ENCODE peak calls at places on chromosomes 4 and X, in six cellular contexts. L is HepG2, Y is K562, R is SK-N-SH, E is HCT116, H is GM12878. Q is an unnamed sample.

GRCh38 chr4:38371391-38371851 is 292.6 kb upstream of the KLF3 start:
- DNase-seq in L (no peak), Y (no peak), R (no peak), E (no peak), H (no peak), Q (no peak)

GRCh38 chr4:89416968-89417367 is 109.4 kb upstream of the GPRIN3 start:
- DNase-seq in L (no peak), Y (no peak), R (no peak), E (no peak), H (no peak), Q (no peak)

GRCh38 chrX:113529425-113530013 is 688.9 kb upstream of the AMOT start:
- DNase-seq in L (no peak), Y (no peak), R (no peak), E (no peak), H (no peak), Q (no peak)

GRCh38 chr4:137980641-137981040 is 261.5 kb downstream of the SLC7A11 start:
- DNase-seq in L (no peak), Y (no peak), R (no peak), E (no peak), H (no peak), Q (no peak)

GRCh38 chr4:37073226-37073840 is 171.2 kb upstream of the NWD2 start:
- DNase-seq in L (no peak), Y (peak), R (peak), E (no peak), H (peak), Q (no peak)

GRCh38 chrX:135923353-135923752 is 29.8 kb downstream of the SAGE1 start:
- DNase-seq in L (no peak), Y (no peak), R (no peak), E (peak), H (no peak), Q (peak)

GRCh38 chr4:83082777-83083176 is 31.8 kb downstream of the PLAC8 start:
- DNase-seq in L (no peak), Y (no peak), R (no peak), E (no peak), H (no peak), Q (no peak)

GRCh38 chr4:186557486-186557885 is 2.1 kb upstream of the MTNR1A start:
- DNase-seq in L (no peak), Y (no peak), R (no peak), E (no peak), H (no peak), Q (no peak)

GRCh38 chr4:23782778-23783455 is 106.9 kb downstream of the PPARGC1A start:
- DNase-seq in L (no peak), Y (no peak), R (no peak), E (no peak), H (no peak), Q (no peak)

GRCh38 chr4:162347492-162348213 is 183.9 kb upstream of the FSTL5 start:
- DNase-seq in L (no peak), Y (no peak), R (peak), E (no peak), H (no peak), Q (no peak)

GRCh38 chr4:82754546-82755165 is 43.9 kb downstream of the SCD5 start:
- DNase-seq in L (no peak), Y (no peak), R (no peak), E (no peak), H (no peak), Q (no peak)

GRCh38 chr4:8277356-8278008 is 7.9 kb downstream of the HTRA3 start:
- DNase-seq in L (no peak), Y (no peak), R (no peak), E (no peak), H (no peak), Q (no peak)

GRCh38 chr4:159352609-159353008 is 249.7 kb downstream of the RAPGEF2 start:
- DNase-seq in L (no peak), Y (no peak), R (no peak), E (no peak), H (no peak), Q (no peak)

GRCh38 chr4:152534541-152535231 is 1.2 kb downstream of the FBXW7 start:
- DNase-seq in L (no peak), Y (peak), R (peak), E (no peak), H (no peak), Q (no peak)

GRCh38 chr4:177356921-177357320 is 47.2 kb downstream of the NEIL3 start:
- DNase-seq in L (no peak), Y (no peak), R (no peak), E (no peak), H (no peak), Q (no peak)

GRCh38 chr4:151530783-151531182 is 121.8 kb downstream of the FHIP1A start:
- DNase-seq in L (no peak), Y (peak), R (no peak), E (no peak), H (no peak), Q (no peak)

GRCh38 chrX:39840141-39841126 is 257.3 kb downstream of the BCOR start:
- DNase-seq in L (no peak), Y (no peak), R (no peak), E (no peak), H (no peak), Q (no peak)

GRCh38 chr4:1026115-1026514 is 14.7 kb downstream of the FGFRL1 start:
- DNase-seq in L (no peak), Y (peak), R (peak), E (no peak), H (peak), Q (peak)

GRCh38 chr4:159823743-159824142 is 720.9 kb downstream of the RAPGEF2 start:
- DNase-seq in L (no peak), Y (no peak), R (no peak), E (no peak), H (no peak), Q (no peak)

DNA sequence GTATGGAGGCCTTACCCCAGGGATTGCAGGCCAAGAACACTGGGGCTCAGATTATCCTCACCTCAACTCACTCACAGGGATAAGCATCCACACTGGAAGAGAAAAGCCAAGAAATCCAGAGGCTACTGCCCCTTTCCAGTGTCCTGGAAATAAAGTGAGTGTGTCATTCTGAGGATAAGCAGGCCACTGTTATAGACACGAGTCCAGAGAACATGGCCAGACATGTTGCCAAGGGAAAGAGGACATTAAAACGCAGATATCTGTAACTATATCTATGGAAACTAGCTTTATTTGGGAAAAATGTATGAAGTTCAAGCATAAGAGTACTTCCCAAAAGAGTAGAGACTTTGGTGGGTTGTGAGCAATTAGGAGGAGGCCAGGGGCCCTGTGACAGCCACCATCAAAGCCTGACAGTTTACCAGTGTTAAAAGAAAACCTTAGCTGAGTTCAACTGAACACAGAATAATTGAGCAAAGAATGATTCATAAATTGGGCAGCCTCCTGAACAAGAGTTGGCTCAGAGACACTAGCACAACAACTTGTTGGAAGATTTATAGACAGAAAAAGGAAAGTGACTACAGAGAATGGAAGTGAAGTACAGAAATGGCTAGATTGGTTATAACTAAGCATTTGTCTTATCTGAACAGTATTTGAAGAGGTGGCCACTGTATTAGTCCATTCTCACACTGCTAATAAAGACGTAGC is 1222.2 kb downstream of the STIM2 start:
- DNase-seq in L (no peak), Y (no peak), R (no peak), E (no peak), H (no peak), Q (no peak)
- TF ChIP-seq JUND in L (no peak), Y (no peak), R (no peak), E (no peak), H (no peak), Q (no peak)

GRCh38 chr4:81085979-81086378 is 55.5 kb downstream of the BMP3 start:
- DNase-seq in L (no peak), Y (no peak), R (no peak), E (no peak), H (no peak), Q (no peak)
- TF ChIP-seq JUND in L (no peak), Y (no peak), R (no peak), E (no peak), H (no peak), Q (no peak)

GRCh38 chr4:140150886-140151699 is 2.9 kb downstream of the MAML3 start:
- DNase-seq in L (no peak), Y (peak), R (peak), E (peak), H (no peak), Q (peak)

GRCh38 chr4:140153419-140153743 is 603 bp downstream of the MAML3 start:
- DNase-seq in L (no peak), Y (no peak), R (no peak), E (no peak), H (no peak), Q (no peak)

GRCh38 chr4:140152760-140153418 is 1.1 kb downstream of the MAML3 start:
- DNase-seq in L (no peak), Y (peak), R (peak), E (no peak), H (no peak), Q (peak)

GRCh38 chr4:140151700-140152014 is 2.3 kb downstream of the MAML3 start:
- DNase-seq in L (peak), Y (peak), R (peak), E (peak), H (no peak), Q (peak)

GRCh38 chr4:140152015-140152703 is 1.8 kb downstream of the MAML3 start:
- DNase-seq in L (no peak), Y (peak), R (peak), E (peak), H (no peak), Q (peak)
- TF ChIP-seq JUND in L (no peak), Y (no peak), R (no peak), E (no peak), H (no peak), Q (no peak)

DNA sequence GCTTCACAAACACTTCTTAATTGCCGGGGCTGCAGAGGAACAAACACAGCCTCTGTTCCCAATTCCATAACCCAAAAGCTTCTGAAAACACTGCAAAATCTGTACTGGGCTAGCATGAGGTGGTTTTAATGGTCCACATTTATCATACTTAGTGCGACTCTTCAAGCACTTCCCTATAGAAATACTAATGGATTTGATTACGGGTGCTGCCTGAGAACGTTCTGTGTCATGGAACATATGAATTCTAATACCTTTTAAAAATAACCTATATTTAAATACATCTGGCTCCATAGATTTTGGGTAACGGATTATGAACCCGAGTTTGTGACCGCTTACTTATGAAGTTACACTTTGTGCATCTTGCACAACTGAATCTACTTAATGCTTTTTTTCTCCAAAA is 35.4 kb upstream of the STS start:
- DNase-seq in L (no peak), Y (no peak), R (no peak), E (no peak), H (no peak), Q (no peak)
- TF ChIP-seq JUND in L (no peak), Y (no peak), R (no peak), E (no peak), H (no peak), Q (no peak)

DNA sequence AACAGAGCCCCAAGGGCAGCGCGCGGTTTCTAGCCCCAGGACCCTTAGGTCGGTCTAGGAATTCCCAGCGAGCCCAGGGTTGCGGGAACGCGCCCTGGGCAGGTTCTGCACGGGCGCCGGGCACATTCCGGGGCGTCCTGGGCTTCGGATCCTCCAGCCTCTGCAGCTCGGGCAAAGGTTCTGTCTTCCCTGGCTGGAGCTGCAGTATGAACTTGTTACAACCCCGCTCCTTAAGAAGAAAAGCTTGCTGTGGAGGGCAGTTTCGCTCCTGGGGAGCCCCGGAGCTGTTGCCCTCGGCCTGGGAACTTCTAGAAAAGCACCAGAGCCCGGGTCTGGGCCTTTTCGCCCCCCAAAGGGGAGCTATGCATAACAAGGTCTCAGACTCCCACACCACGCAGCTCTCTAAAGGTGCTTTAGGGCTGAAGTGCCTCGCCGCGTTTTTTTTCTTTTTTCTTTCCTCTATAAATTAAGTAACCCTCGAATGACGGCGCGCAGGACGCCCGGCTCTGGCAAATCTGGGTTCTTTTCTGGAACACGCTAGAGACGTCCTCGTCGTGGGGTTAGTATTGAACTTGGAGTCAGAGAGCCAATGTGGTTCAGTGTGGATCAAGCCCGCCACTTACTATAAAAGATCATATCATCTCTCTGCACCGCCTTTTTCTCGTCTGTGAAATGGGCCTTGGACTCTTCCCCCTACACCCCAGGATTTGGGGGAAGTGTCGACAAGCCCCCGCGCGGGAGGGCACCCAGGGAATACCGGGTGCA is 5.7 kb downstream of the MSX1 start:
- DNase-seq in L (no peak), Y (no peak), R (peak), E (no peak), H (no peak), Q (no peak)
- TF ChIP-seq JUND in L (no peak), Y (no peak), R (no peak), E (no peak), H (no peak), Q (no peak)

DNA sequence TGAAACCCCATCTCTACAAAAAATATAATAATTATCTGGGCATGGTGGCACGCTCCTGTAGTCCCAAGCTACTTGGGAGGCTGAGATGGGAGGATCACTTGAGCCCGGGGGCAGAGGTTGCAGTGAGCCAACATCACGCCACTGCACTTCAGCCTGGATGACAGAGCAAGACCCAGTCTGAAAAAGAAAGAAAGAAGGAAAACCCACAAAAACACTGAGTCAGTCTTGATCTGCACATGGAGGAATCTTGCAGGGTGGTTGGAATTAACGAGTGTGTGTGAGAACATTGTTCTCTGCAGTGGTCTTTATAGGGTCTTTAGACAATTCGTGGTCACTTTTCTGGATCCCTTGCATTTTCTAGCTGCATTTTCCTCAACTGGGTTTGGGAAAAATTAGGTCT is 23.2 kb downstream of the ADD1 start:
- DNase-seq in L (no peak), Y (no peak), R (no peak), E (no peak), H (no peak), Q (no peak)
- TF ChIP-seq JUND in L (no peak), Y (no peak), R (no peak), E (no peak), H (no peak), Q (no peak)

GRCh38 chrX:154411322-154411980 is at the start of gene TAFAZZIN:
- DNase-seq in L (peak), Y (peak), R (peak), E (no peak), H (no peak), Q (peak)

GRCh38 chrX:154413142-154413541 is 1.8 kb downstream of the TAFAZZIN start:
- DNase-seq in L (no peak), Y (no peak), R (no peak), E (no peak), H (no peak), Q (no peak)

GRCh38 chrX:154409222-154409871 is at the start of gene DNASE1L1:
- DNase-seq in L (peak), Y (peak), R (no peak), E (no peak), H (no peak), Q (no peak)

GRCh38 chrX:154411981-154412340 is 622 bp downstream of the TAFAZZIN start:
- DNase-seq in L (peak), Y (peak), R (peak), E (no peak), H (no peak), Q (peak)

GRCh38 chrX:154412468-154412867 is 1.1 kb downstream of the TAFAZZIN start:
- DNase-seq in L (no peak), Y (no peak), R (peak), E (no peak), H (no peak), Q (no peak)
- TF ChIP-seq JUND in L (no peak), Y (no peak), R (no peak), E (no peak), H (no peak), Q (no peak)

DNA sequence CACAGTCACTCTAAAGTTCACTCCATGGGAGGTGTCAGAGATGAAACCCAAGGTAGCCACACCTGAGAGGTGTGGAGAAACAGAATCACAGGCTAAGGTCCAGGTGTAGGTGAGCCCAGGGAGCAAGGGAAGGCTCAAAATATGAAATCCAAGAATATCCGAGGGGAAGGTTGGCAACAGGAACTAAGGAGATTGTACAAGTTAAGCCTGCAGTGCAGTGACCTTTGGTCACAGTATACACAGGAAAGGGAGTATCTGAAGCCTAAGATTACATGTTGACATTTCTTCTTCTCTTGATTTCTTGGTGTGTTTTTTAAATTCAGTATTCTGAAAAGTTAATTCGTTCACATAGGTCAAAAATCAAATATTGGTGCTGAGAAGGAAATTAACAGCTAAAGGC is 46.5 kb downstream of the PHF8 start:
- DNase-seq in L (no peak), Y (no peak), R (no peak), E (no peak), H (no peak), Q (no peak)
- TF ChIP-seq JUND in L (no peak), Y (no peak), R (no peak), E (no peak), H (no peak), Q (no peak)

Q was measured in T47D.